ENCODE peak calls at places on chromosome 16, in eight cellular contexts. C is right lobe of liver; U is T-cell; L is activated CD4-positive, alpha-beta T cell treated with anti-CD3 and anti-CD28 coated beads, Interleukin-2, amount 10 ng/mL, durations not matched to agents 7 days and 5 days; M is epithelial cell of prostate; F is activated T-cell treated with anti-CD3 and anti-CD28 coated beads for 1 hour; O is bronchial epithelial cell; A is left cardiac atrium. W is an unnamed sample.

GRCh38 chr16:49854227-49855203 is 1.4 kb downstream of the ZNF423 start:
- DNase-seq in M (no peak), U (no peak), O (no peak), L (no peak), F (no peak), A (peak), C (peak), W (no peak)

GRCh38 chr16:84928679-84929420 is 82.5 kb downstream of the ZDHHC7 start:
- DNase-seq in M (no peak), U (no peak), C (no peak), A (peak), F (no peak), L (no peak), O (no peak), W (peak)

GRCh38 chr16:187330-187729 is 7.1 kb downstream of the HBQ1 start:
- DNase-seq in U (no peak), A (no peak), C (no peak), O (no peak), L (no peak), F (no peak), M (no peak), W (no peak)

GRCh38 chr16:25888873-25889272 is 197.1 kb downstream of the HS3ST4 start:
- DNase-seq in F (no peak), C (no peak), M (no peak), A (no peak), L (no peak), U (no peak), O (no peak), W (no peak)

GRCh38 chr16:70481929-70482536 is 27.6 kb downstream of the FCSK start:
- DNase-seq in A (no peak), F (no peak), M (no peak), L (no peak), U (no peak), C (no peak), O (peak), W (no peak)

GRCh38 chr16:58331024-58331707 is 36.3 kb upstream of the PRSS54 start:
- DNase-seq in U (no peak), F (no peak), M (no peak), C (no peak), L (no peak), A (no peak), O (no peak), W (no peak)

GRCh38 chr16:14502932-14503741 is 126.9 kb downstream of the PARN start:
- DNase-seq in O (peak), A (no peak), L (no peak), F (no peak), M (peak), C (no peak), U (no peak), W (no peak)

GRCh38 chr16:57639172-57639571 is 10.7 kb downstream of the ADGRG1 start:
- DNase-seq in F (no peak), U (peak), A (no peak), L (no peak), M (no peak), C (peak), O (no peak), W (peak)

GRCh38 chr16:50244504-50245416 is 21.6 kb upstream of the ADCY7 start:
- DNase-seq in U (no peak), O (peak), M (no peak), F (no peak), L (no peak), A (no peak), C (no peak), W (no peak)

GRCh38 chr16:13957197-13958078 is 37.5 kb downstream of the ERCC4 start:
- DNase-seq in U (no peak), A (peak), F (no peak), L (no peak), O (peak), C (peak), M (peak), W (peak)

GRCh38 chr16:66604376-66605176 is at the start of gene CMTM3:
- DNase-seq in U (peak), C (peak), O (no peak), L (peak), F (peak), A (peak), M (no peak), W (peak)

GRCh38 chr16:67294927-67295326 is 15.6 kb downstream of the PLEKHG4 start:
- DNase-seq in C (no peak), A (no peak), M (no peak), L (no peak), O (no peak), F (no peak), U (no peak), W (no peak)

GRCh38 chr16:27424772-27425498 is 23.0 kb downstream of the IL21R start:
- DNase-seq in O (no peak), M (no peak), L (no peak), C (no peak), A (no peak), U (no peak), F (no peak), W (peak)

GRCh38 chr16:1289480-1289872 is 20.0 kb upstream of the UBE2I start:
- DNase-seq in A (no peak), O (no peak), F (no peak), U (no peak), L (no peak), M (no peak), C (no peak), W (no peak)

GRCh38 chr16:4982056-4982867 is 24.1 kb downstream of the SEC14L5 start:
- DNase-seq in L (no peak), C (no peak), U (no peak), A (peak), F (no peak), O (no peak), M (no peak), W (no peak)

GRCh38 chr16:74987027-74987681 is 2.2 kb upstream of the WDR59 start:
- DNase-seq in C (no peak), M (no peak), A (no peak), L (no peak), F (no peak), O (no peak), U (no peak), W (no peak)

GRCh38 chr16:77834600-77834963 is 46.2 kb downstream of the VAT1L start:
- DNase-seq in L (no peak), M (no peak), U (no peak), O (no peak), A (no peak), F (no peak), C (no peak), W (no peak)

GRCh38 chr16:60651351-60651750 is 1384.9 kb downstream of the CDH8 start:
- DNase-seq in M (no peak), F (no peak), L (no peak), C (no peak), O (no peak), U (no peak), A (no peak), W (no peak)

GRCh38 chr16:78684040-78684611 is 584.7 kb downstream of the WWOX start:
- DNase-seq in F (no peak), A (peak), C (no peak), U (no peak), O (peak), M (peak), L (no peak), W (peak)

GRCh38 chr16:86337138-86337537 is 173.2 kb upstream of the FOXF1 start:
- DNase-seq in O (no peak), A (no peak), L (no peak), U (no peak), M (no peak), C (no peak), F (no peak), W (no peak)

GRCh38 chr16:86676216-86676800 is 98.0 kb downstream of the FOXL1 start:
- DNase-seq in A (no peak), U (no peak), O (peak), L (no peak), C (no peak), F (no peak), M (peak), W (no peak)

GRCh38 chr16:72404299-72404698 is 232.3 kb upstream of the PMFBP1 start:
- DNase-seq in O (peak), F (no peak), M (peak), C (no peak), U (no peak), L (no peak), A (no peak), W (no peak)

GRCh38 chr16:87554754-87555427 is 47.4 kb upstream of the JPH3 start:
- DNase-seq in L (no peak), F (no peak), M (no peak), O (no peak), A (no peak), U (no peak), C (peak), W (no peak)

GRCh38 chr16:47617732-47618131 is 156.6 kb downstream of the PHKB start:
- DNase-seq in U (no peak), L (no peak), F (no peak), O (peak), C (no peak), M (no peak), A (no peak), W (no peak)

GRCh38 chr16:10480151-10480550 is 94.3 kb downstream of the ATF7IP2 start:
- DNase-seq in U (no peak), A (no peak), L (no peak), O (no peak), C (no peak), F (no peak), M (no peak), W (no peak)

GRCh38 chr16:89334461-89334860 is 117.0 kb downstream of the ZNF778 start:
- DNase-seq in A (peak), M (no peak), U (no peak), C (peak), F (no peak), O (no peak), L (no peak), W (no peak)

GRCh38 chr16:10966129-10966528 is 21.8 kb downstream of the CLEC16A start:
- DNase-seq in O (no peak), U (no peak), C (no peak), F (no peak), M (no peak), A (no peak), L (no peak), W (no peak)

GRCh38 chr16:26673011-26673410 is 393.7 kb upstream of the C16orf82 start:
- DNase-seq in M (no peak), A (no peak), C (no peak), U (no peak), F (no peak), O (no peak), L (no peak), W (no peak)

GRCh38 chr16:88561485-88562369 is 8.5 kb upstream of the ZC3H18 start:
- DNase-seq in A (peak), M (no peak), C (peak), F (peak), O (peak), U (peak), L (peak), W (peak)